ENCODE peak calls at places on chromosomes 16 and 17, in six cellular contexts. One of them, this sample, is unnamed.

GRCh38 chr17:44273607-44274006 is 5.7 kb upstream of the SLC4A1 start:
- DNase-seq in neuronal stem cell: no peak
- DNase-seq in IMR-90: no peak
- DNase-seq in mesendoderm: peak
- DNase-seq in H1: no peak
- DNase-seq in mesenchymal stem cell: no peak
- DNase-seq in this sample: peak

GRCh38 chr17:82930924-82931695 is 91.3 kb upstream of the ZNF750 start:
- DNase-seq in neuronal stem cell: no peak
- DNase-seq in IMR-90: no peak
- DNase-seq in mesendoderm: no peak
- DNase-seq in H1: no peak
- DNase-seq in mesenchymal stem cell: no peak
- DNase-seq in this sample: no peak

GRCh38 chr16:84547539-84548058 is 43.1 kb upstream of the MEAK7 start:
- DNase-seq in neuronal stem cell: peak
- DNase-seq in IMR-90: no peak
- DNase-seq in mesendoderm: peak
- DNase-seq in H1: peak
- DNase-seq in mesenchymal stem cell: no peak
- DNase-seq in this sample: no peak

GRCh38 chr17:59842901-59843652 is 49.7 kb downstream of the TUBD1 start:
- DNase-seq in neuronal stem cell: no peak
- DNase-seq in IMR-90: peak
- DNase-seq in mesendoderm: peak
- DNase-seq in H1: no peak
- DNase-seq in mesenchymal stem cell: peak
- DNase-seq in this sample: peak

GRCh38 chr17:51703364-51704341 is 443.3 kb downstream of the UTP18 start:
- DNase-seq in neuronal stem cell: no peak
- DNase-seq in IMR-90: no peak
- DNase-seq in mesendoderm: no peak
- DNase-seq in H1: no peak
- DNase-seq in mesenchymal stem cell: no peak
- DNase-seq in this sample: no peak

GRCh38 chr17:82224666-82225065 is 4.2 kb upstream of the SLC16A3 start:
- DNase-seq in neuronal stem cell: no peak
- DNase-seq in IMR-90: no peak
- DNase-seq in mesendoderm: no peak
- DNase-seq in H1: no peak
- DNase-seq in mesenchymal stem cell: no peak
- DNase-seq in this sample: no peak

GRCh38 chr17:58254803-58255202 is 16.4 kb downstream of the LPO start:
- DNase-seq in neuronal stem cell: no peak
- DNase-seq in IMR-90: no peak
- DNase-seq in mesendoderm: peak
- DNase-seq in H1: peak
- DNase-seq in mesenchymal stem cell: no peak
- DNase-seq in this sample: peak

GRCh38 chr16:14669776-14670175 is 24.3 kb downstream of the PLA2G10 start:
- DNase-seq in neuronal stem cell: no peak
- DNase-seq in IMR-90: no peak
- DNase-seq in mesendoderm: no peak
- DNase-seq in H1: no peak
- DNase-seq in mesenchymal stem cell: no peak
- DNase-seq in this sample: peak

GRCh38 chr16:85931596-85932402 is 32.8 kb downstream of the IRF8 start:
- DNase-seq in neuronal stem cell: no peak
- DNase-seq in IMR-90: no peak
- DNase-seq in mesendoderm: no peak
- DNase-seq in H1: no peak
- DNase-seq in mesenchymal stem cell: no peak
- DNase-seq in this sample: no peak

DNA sequence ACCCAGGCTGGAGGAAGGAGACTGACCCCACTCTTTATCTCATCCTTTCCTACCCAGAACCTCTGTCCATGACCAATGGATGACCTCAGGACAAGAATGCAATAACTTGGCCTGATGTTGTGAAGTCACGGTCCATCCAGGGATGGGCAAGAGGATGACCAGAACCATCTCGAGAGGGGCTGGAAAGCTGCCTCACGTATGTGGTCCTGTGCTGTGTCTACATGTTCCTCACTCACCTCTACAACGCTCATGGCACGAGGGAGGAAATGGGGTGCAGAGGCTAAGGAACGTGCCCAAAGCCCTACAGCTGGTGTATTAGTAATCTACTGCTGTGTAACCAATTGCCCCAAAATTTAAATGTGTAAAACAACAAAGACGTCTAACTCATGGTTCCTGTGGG is 7.3 kb upstream of the KCTD5 start:
- DNase-seq in neuronal stem cell: no peak
- DNase-seq in IMR-90: no peak
- DNase-seq in mesendoderm: no peak
- DNase-seq in H1: no peak
- DNase-seq in mesenchymal stem cell: no peak
- DNase-seq in this sample: no peak
- H3K23ac ChIP-seq in neuronal stem cell: no peak
- H3K23ac ChIP-seq in IMR-90: no peak
- H3K23ac ChIP-seq in mesendoderm: no peak
- H3K23ac ChIP-seq in H1: no peak
- H3K23ac ChIP-seq in mesenchymal stem cell: no peak
- H3K23ac ChIP-seq in this sample: no peak

DNA sequence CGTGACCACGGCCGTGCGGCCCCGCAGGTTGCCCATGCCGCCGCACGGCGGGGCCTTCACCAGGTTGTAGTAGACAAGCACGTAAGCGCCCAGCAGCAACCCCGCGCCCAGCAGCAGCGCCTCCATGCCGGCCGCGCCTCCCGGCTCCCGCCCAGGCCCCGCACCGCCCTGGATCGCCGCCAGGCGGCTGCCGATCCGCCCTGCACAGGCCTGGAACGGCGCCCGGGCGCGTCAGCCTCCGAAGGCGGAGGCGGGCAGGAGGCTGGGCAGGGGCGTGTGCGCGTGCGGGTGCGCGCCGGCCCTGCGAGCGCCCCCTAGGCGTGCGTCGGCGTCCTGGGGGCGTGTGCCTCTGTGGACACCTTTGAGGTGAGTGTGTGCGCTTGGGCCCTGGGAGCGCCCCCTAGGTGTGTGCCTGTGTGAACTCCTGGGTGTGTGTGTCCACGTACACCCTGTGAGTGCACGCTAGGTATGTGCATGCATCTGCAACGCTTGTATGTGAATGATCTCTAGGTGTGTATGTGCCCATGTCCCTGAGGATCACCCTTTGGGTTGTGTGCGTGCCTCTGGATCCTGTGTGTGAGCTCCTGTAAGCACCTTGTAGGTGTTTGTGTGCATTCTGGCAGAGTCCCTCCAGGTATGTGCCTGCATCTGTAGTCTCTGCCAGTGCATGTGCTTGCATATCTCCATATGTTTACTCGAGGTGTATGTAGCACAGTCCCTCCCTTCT is at the start of gene DHRS13:
- DNase-seq in neuronal stem cell: peak
- DNase-seq in IMR-90: peak
- DNase-seq in mesendoderm: peak
- DNase-seq in H1: peak
- DNase-seq in mesenchymal stem cell: peak
- DNase-seq in this sample: peak
- H2BK15ac ChIP-seq in neuronal stem cell: no peak
- H2BK15ac ChIP-seq in IMR-90: no peak
- H2BK15ac ChIP-seq in mesendoderm: no peak
- H2BK15ac ChIP-seq in H1: no peak
- H2BK15ac ChIP-seq in mesenchymal stem cell: peak
- H2BK15ac ChIP-seq in this sample: no peak

DNA sequence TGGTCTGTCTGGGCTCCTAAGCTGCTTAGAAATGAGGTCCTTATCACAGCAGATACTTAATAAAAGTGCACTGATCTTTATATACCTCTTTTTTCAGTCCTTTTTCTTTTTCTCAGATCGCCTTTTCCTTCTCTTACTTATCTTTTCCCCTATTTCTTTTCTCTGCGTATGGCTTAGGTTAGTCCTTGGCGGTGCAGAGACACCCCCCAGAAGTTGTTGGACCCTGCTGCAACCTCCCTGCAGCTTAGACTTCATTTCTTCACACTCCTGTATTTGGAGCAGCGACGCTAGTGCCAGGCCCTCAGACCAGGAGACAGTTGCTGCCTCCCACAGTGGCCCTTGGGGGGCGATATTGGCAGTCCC is 67.6 kb downstream of the CENPV start:
- DNase-seq in neuronal stem cell: no peak
- DNase-seq in IMR-90: no peak
- DNase-seq in mesendoderm: no peak
- DNase-seq in H1: no peak
- DNase-seq in mesenchymal stem cell: no peak
- DNase-seq in this sample: no peak
- H3K23ac ChIP-seq in neuronal stem cell: no peak
- H3K23ac ChIP-seq in IMR-90: peak
- H3K23ac ChIP-seq in mesendoderm: no peak
- H3K23ac ChIP-seq in H1: no peak
- H3K23ac ChIP-seq in mesenchymal stem cell: no peak
- H3K23ac ChIP-seq in this sample: no peak

GRCh38 chr16:3641801-3642396 is 12.6 kb upstream of the DNASE1 start:
- DNase-seq in neuronal stem cell: no peak
- DNase-seq in IMR-90: no peak
- DNase-seq in mesendoderm: no peak
- DNase-seq in H1: peak
- DNase-seq in mesenchymal stem cell: no peak
- DNase-seq in this sample: no peak

GRCh38 chr16:3640632-3641501 is 13.6 kb upstream of the DNASE1 start:
- DNase-seq in neuronal stem cell: no peak
- DNase-seq in IMR-90: no peak
- DNase-seq in mesendoderm: no peak
- DNase-seq in H1: peak
- DNase-seq in mesenchymal stem cell: no peak
- DNase-seq in this sample: no peak

GRCh38 chr16:3645108-3645503 is 9.4 kb upstream of the DNASE1 start:
- DNase-seq in neuronal stem cell: no peak
- DNase-seq in IMR-90: no peak
- DNase-seq in mesendoderm: no peak
- DNase-seq in H1: no peak
- DNase-seq in mesenchymal stem cell: no peak
- DNase-seq in this sample: no peak

GRCh38 chr16:3642397-3643094 is 11.9 kb upstream of the DNASE1 start:
- DNase-seq in neuronal stem cell: no peak
- DNase-seq in IMR-90: no peak
- DNase-seq in mesendoderm: peak
- DNase-seq in H1: peak
- DNase-seq in mesenchymal stem cell: peak
- DNase-seq in this sample: no peak

GRCh38 chr16:3643095-3643730 is 11.3 kb upstream of the DNASE1 start:
- DNase-seq in neuronal stem cell: no peak
- DNase-seq in IMR-90: no peak
- DNase-seq in mesendoderm: no peak
- DNase-seq in H1: peak
- DNase-seq in mesenchymal stem cell: no peak
- DNase-seq in this sample: no peak
- H2BK15ac ChIP-seq in neuronal stem cell: no peak
- H2BK15ac ChIP-seq in IMR-90: no peak
- H2BK15ac ChIP-seq in mesendoderm: no peak
- H2BK15ac ChIP-seq in H1: no peak
- H2BK15ac ChIP-seq in mesenchymal stem cell: no peak
- H2BK15ac ChIP-seq in this sample: no peak

GRCh38 chr17:80868022-80868609 is 123.5 kb upstream of the CHMP6 start:
- DNase-seq in neuronal stem cell: no peak
- DNase-seq in IMR-90: no peak
- DNase-seq in mesendoderm: no peak
- DNase-seq in H1: no peak
- DNase-seq in mesenchymal stem cell: no peak
- DNase-seq in this sample: no peak
- H3K23ac ChIP-seq in neuronal stem cell: no peak
- H3K23ac ChIP-seq in IMR-90: no peak
- H3K23ac ChIP-seq in mesendoderm: no peak
- H3K23ac ChIP-seq in H1: no peak
- H3K23ac ChIP-seq in mesenchymal stem cell: no peak
- H3K23ac ChIP-seq in this sample: no peak

DNA sequence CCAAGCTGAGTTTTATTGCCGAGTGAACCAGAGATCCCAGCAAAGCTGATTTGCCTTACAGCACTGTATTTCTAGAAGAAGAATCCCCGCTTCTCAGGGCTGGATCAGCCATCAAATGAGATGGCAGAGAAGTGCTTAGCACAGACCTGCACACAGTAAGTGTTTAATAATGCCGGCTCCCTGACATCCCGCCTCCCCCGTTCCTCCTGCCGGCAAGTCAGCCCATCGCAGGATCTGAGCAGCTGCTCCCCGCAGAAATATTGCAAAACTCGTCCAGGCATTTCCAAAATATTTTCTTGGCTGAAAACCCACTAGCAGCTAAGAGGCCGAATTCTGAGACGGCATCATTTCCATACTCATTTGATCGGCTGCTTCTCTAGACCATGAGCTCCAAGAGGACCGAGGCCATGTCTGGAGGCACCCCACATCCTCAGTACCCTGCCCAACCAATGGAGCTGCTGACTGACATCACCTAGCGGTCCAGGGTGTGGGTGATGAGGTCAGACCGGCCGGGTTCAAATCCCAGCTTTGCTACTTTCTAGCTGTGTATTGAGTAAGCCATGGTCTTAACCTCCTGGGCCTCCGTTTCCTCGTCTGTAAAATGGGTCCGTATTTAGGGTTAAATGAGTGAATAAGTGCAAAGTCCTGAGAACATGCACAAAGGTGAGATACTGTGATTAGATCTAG is 251.5 kb downstream of the KATNIP start:
- DNase-seq in neuronal stem cell: no peak
- DNase-seq in IMR-90: no peak
- DNase-seq in mesendoderm: no peak
- DNase-seq in H1: no peak
- DNase-seq in mesenchymal stem cell: no peak
- DNase-seq in this sample: no peak
- H2BK15ac ChIP-seq in neuronal stem cell: no peak
- H2BK15ac ChIP-seq in IMR-90: no peak
- H2BK15ac ChIP-seq in mesendoderm: no peak
- H2BK15ac ChIP-seq in H1: no peak
- H2BK15ac ChIP-seq in mesenchymal stem cell: no peak
- H2BK15ac ChIP-seq in this sample: no peak

GRCh38 chr17:17792143-17792550 is 44.6 kb downstream of the SREBF1 start:
- DNase-seq in neuronal stem cell: no peak
- DNase-seq in IMR-90: no peak
- DNase-seq in mesendoderm: no peak
- DNase-seq in H1: no peak
- DNase-seq in mesenchymal stem cell: peak
- DNase-seq in this sample: no peak
- H3K23ac ChIP-seq in neuronal stem cell: peak
- H3K23ac ChIP-seq in IMR-90: no peak
- H3K23ac ChIP-seq in mesendoderm: no peak
- H3K23ac ChIP-seq in H1: no peak
- H3K23ac ChIP-seq in mesenchymal stem cell: no peak
- H3K23ac ChIP-seq in this sample: no peak

GRCh38 chr16:4641306-4641687 is 16.7 kb downstream of the MGRN1 start:
- DNase-seq in neuronal stem cell: no peak
- DNase-seq in IMR-90: no peak
- DNase-seq in mesendoderm: no peak
- DNase-seq in H1: no peak
- DNase-seq in mesenchymal stem cell: no peak
- DNase-seq in this sample: no peak
- H2BK15ac ChIP-seq in neuronal stem cell: no peak
- H2BK15ac ChIP-seq in IMR-90: no peak
- H2BK15ac ChIP-seq in mesendoderm: no peak
- H2BK15ac ChIP-seq in H1: no peak
- H2BK15ac ChIP-seq in mesenchymal stem cell: no peak
- H2BK15ac ChIP-seq in this sample: no peak